ENCODE peak calls at places on chromosome 6, in ten cellular contexts. One of them, this sample, is unnamed.

GRCh38 chr6:148713033-148713738 is 33.6 kb upstream of the UST start:
- DNase-seq in tibial nerve: no peak
- DNase-seq in endothelial cell of umbilical vein: no peak
- DNase-seq in OCI-LY7: no peak
- DNase-seq in adipocyte: no peak
- DNase-seq in fibroblast of lung: no peak
- DNase-seq in neuronal stem cell: no peak
- DNase-seq in mesenchymal stem cell: no peak
- DNase-seq in CD8-positive, alpha-beta memory T cell: no peak
- DNase-seq in SK-N-SH: no peak
- DNase-seq in this sample: no peak

GRCh38 chr6:33577106-33577535 is 3.0 kb downstream of the BAK1 start:
- DNase-seq in tibial nerve: no peak
- DNase-seq in endothelial cell of umbilical vein: no peak
- DNase-seq in OCI-LY7: no peak
- DNase-seq in adipocyte: no peak
- DNase-seq in fibroblast of lung: no peak
- DNase-seq in neuronal stem cell: no peak
- DNase-seq in mesenchymal stem cell: no peak
- DNase-seq in CD8-positive, alpha-beta memory T cell: no peak
- DNase-seq in SK-N-SH: no peak
- DNase-seq in this sample: no peak

GRCh38 chr6:125906158-125906998 is 50.2 kb upstream of the HINT3 start:
- DNase-seq in tibial nerve: no peak
- DNase-seq in endothelial cell of umbilical vein: peak; percentile 65
- DNase-seq in OCI-LY7: peak; percentile 46
- DNase-seq in adipocyte: peak; percentile 58
- DNase-seq in fibroblast of lung: no peak
- DNase-seq in neuronal stem cell: peak; percentile 24
- DNase-seq in mesenchymal stem cell: peak; percentile 38
- DNase-seq in CD8-positive, alpha-beta memory T cell: peak; percentile 18
- DNase-seq in SK-N-SH: peak; percentile 29
- DNase-seq in this sample: no peak

GRCh38 chr6:24646771-24647170 is 780 bp upstream of the KIAA0319 start:
- DNase-seq in tibial nerve: no peak
- DNase-seq in endothelial cell of umbilical vein: no peak
- DNase-seq in OCI-LY7: no peak
- DNase-seq in adipocyte: no peak
- DNase-seq in fibroblast of lung: peak; percentile 71
- DNase-seq in neuronal stem cell: no peak
- DNase-seq in mesenchymal stem cell: no peak
- DNase-seq in CD8-positive, alpha-beta memory T cell: no peak
- DNase-seq in SK-N-SH: no peak
- DNase-seq in this sample: no peak

GRCh38 chr6:2498224-2498623 is 252.5 kb downstream of the MYLK4 start:
- DNase-seq in tibial nerve: no peak
- DNase-seq in endothelial cell of umbilical vein: peak; percentile 63
- DNase-seq in OCI-LY7: no peak
- DNase-seq in adipocyte: no peak
- DNase-seq in fibroblast of lung: peak; percentile 58
- DNase-seq in neuronal stem cell: no peak
- DNase-seq in mesenchymal stem cell: no peak
- DNase-seq in CD8-positive, alpha-beta memory T cell: no peak
- DNase-seq in SK-N-SH: no peak
- DNase-seq in this sample: no peak

GRCh38 chr6:159640322-159640721 is 52.7 kb downstream of the SOD2 start:
- DNase-seq in tibial nerve: no peak
- DNase-seq in endothelial cell of umbilical vein: no peak
- DNase-seq in OCI-LY7: no peak
- DNase-seq in adipocyte: no peak
- DNase-seq in fibroblast of lung: no peak
- DNase-seq in neuronal stem cell: no peak
- DNase-seq in mesenchymal stem cell: no peak
- DNase-seq in CD8-positive, alpha-beta memory T cell: no peak
- DNase-seq in SK-N-SH: no peak
- DNase-seq in this sample: no peak

GRCh38 chr6:90148867-90149266 is 147.8 kb downstream of the BACH2 start:
- DNase-seq in tibial nerve: no peak
- DNase-seq in endothelial cell of umbilical vein: no peak
- DNase-seq in OCI-LY7: no peak
- DNase-seq in adipocyte: no peak
- DNase-seq in fibroblast of lung: no peak
- DNase-seq in neuronal stem cell: no peak
- DNase-seq in mesenchymal stem cell: no peak
- DNase-seq in CD8-positive, alpha-beta memory T cell: no peak
- DNase-seq in SK-N-SH: no peak
- DNase-seq in this sample: no peak

GRCh38 chr6:217048-217659 is 75.1 kb upstream of the DUSP22 start:
- DNase-seq in tibial nerve: no peak
- DNase-seq in endothelial cell of umbilical vein: no peak
- DNase-seq in OCI-LY7: peak; percentile 80
- DNase-seq in adipocyte: no peak
- DNase-seq in fibroblast of lung: no peak
- DNase-seq in neuronal stem cell: no peak
- DNase-seq in mesenchymal stem cell: no peak
- DNase-seq in CD8-positive, alpha-beta memory T cell: no peak
- DNase-seq in SK-N-SH: peak; percentile 66
- DNase-seq in this sample: no peak

GRCh38 chr6:166050559-166050958 is 117.1 kb downstream of the TBXT start:
- DNase-seq in tibial nerve: no peak
- DNase-seq in endothelial cell of umbilical vein: no peak
- DNase-seq in OCI-LY7: no peak
- DNase-seq in adipocyte: no peak
- DNase-seq in fibroblast of lung: no peak
- DNase-seq in neuronal stem cell: no peak
- DNase-seq in mesenchymal stem cell: no peak
- DNase-seq in CD8-positive, alpha-beta memory T cell: no peak
- DNase-seq in SK-N-SH: no peak
- DNase-seq in this sample: no peak

GRCh38 chr6:117542493-117542892 is 59.8 kb downstream of the GOPC start:
- DNase-seq in tibial nerve: no peak
- DNase-seq in endothelial cell of umbilical vein: no peak
- DNase-seq in OCI-LY7: no peak
- DNase-seq in adipocyte: no peak
- DNase-seq in fibroblast of lung: no peak
- DNase-seq in neuronal stem cell: no peak
- DNase-seq in mesenchymal stem cell: no peak
- DNase-seq in CD8-positive, alpha-beta memory T cell: no peak
- DNase-seq in SK-N-SH: no peak
- DNase-seq in this sample: no peak

GRCh38 chr6:157982297-157982579 is 575 bp downstream of the SYNJ2 start:
- DNase-seq in tibial nerve: no peak
- DNase-seq in endothelial cell of umbilical vein: peak; percentile 39
- DNase-seq in OCI-LY7: no peak
- DNase-seq in adipocyte: peak; percentile 70
- DNase-seq in fibroblast of lung: peak; percentile 45
- DNase-seq in neuronal stem cell: peak; percentile 21
- DNase-seq in mesenchymal stem cell: peak; percentile 70
- DNase-seq in CD8-positive, alpha-beta memory T cell: peak; percentile 23
- DNase-seq in SK-N-SH: no peak
- DNase-seq in this sample: no peak

DNA sequence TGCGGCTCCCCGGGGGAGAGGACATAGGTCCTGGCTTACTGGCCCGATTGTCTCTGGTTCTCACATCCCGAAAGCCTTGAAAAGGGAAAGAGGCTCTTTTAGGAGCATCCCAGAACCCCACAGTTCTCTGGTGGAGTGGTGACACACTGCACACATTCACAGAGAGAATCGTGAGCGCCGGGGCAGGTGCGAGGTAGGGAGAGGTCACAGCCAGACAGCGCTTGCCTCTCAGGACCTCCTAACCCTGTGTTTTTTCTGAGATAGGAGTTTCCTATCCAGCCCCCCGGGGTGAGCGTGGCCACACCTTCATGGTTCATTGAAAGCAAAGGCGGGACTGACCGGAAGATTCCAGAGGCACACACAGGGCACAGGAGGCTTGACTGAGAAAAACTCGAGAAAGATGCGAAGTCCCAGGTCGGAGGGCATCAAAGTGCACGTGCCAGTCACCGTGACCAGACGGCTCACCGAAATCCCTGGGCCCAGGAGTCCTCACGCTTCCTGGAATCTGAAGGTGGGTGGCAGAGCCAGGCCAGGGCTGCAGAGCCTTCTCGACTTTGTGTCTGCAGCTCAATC is 46.5 kb upstream of the FRMD1 start:
- DNase-seq in tibial nerve: no peak
- DNase-seq in endothelial cell of umbilical vein: no peak
- DNase-seq in OCI-LY7: no peak
- DNase-seq in adipocyte: no peak
- DNase-seq in fibroblast of lung: no peak
- DNase-seq in neuronal stem cell: no peak
- DNase-seq in mesenchymal stem cell: no peak
- DNase-seq in CD8-positive, alpha-beta memory T cell: no peak
- DNase-seq in SK-N-SH: no peak
- DNase-seq in this sample: no peak
- H3K9me3 ChIP-seq in tibial nerve: no peaks in the 10 kb centered on the region
- H3K9me3 ChIP-seq in endothelial cell of umbilical vein: no peaks in the 10 kb centered on the region
- H3K9me3 ChIP-seq in OCI-LY7: no peaks in the 10 kb centered on the region
- H3K9me3 ChIP-seq in adipocyte: peaks cover 3% of the 10 kb centered on the region
- H3K9me3 ChIP-seq in fibroblast of lung: no peaks in the 10 kb centered on the region
- H3K9me3 ChIP-seq in neuronal stem cell: no peaks in the 10 kb centered on the region
- H3K9me3 ChIP-seq in mesenchymal stem cell: no peaks in the 10 kb centered on the region
- H3K9me3 ChIP-seq in CD8-positive, alpha-beta memory T cell: no peaks in the 10 kb centered on the region
- H3K9me3 ChIP-seq in SK-N-SH: peaks cover 3% of the 10 kb centered on the region
- H3K9me3 ChIP-seq in this sample: no peaks in the 10 kb centered on the region

GRCh38 chr6:137185290-137185689 is 11.8 kb upstream of the IL22RA2 start:
- DNase-seq in tibial nerve: no peak
- DNase-seq in endothelial cell of umbilical vein: no peak
- DNase-seq in OCI-LY7: no peak
- DNase-seq in adipocyte: no peak
- DNase-seq in fibroblast of lung: no peak
- DNase-seq in neuronal stem cell: no peak
- DNase-seq in mesenchymal stem cell: no peak
- DNase-seq in CD8-positive, alpha-beta memory T cell: no peak
- DNase-seq in SK-N-SH: no peak
- DNase-seq in this sample: no peak
- H3K9me3 ChIP-seq in tibial nerve: no peaks in the 10 kb centered on the region
- H3K9me3 ChIP-seq in endothelial cell of umbilical vein: no peaks in the 10 kb centered on the region
- H3K9me3 ChIP-seq in OCI-LY7: peaks cover 56% of the 10 kb centered on the region
- H3K9me3 ChIP-seq in adipocyte: peaks cover 66% of the 10 kb centered on the region
- H3K9me3 ChIP-seq in fibroblast of lung: no peaks in the 10 kb centered on the region
- H3K9me3 ChIP-seq in neuronal stem cell: peaks cover 10% of the 10 kb centered on the region
- H3K9me3 ChIP-seq in mesenchymal stem cell: peaks cover 82% of the 10 kb centered on the region
- H3K9me3 ChIP-seq in CD8-positive, alpha-beta memory T cell: peaks cover 7% of the 10 kb centered on the region
- H3K9me3 ChIP-seq in SK-N-SH: peaks cover 15% of the 10 kb centered on the region
- H3K9me3 ChIP-seq in this sample: peaks cover 2% of the 10 kb centered on the region

GRCh38 chr6:106862858-106863257 is 111.7 kb downstream of the CD24 start:
- DNase-seq in tibial nerve: no peak
- DNase-seq in endothelial cell of umbilical vein: no peak
- DNase-seq in OCI-LY7: no peak
- DNase-seq in adipocyte: no peak
- DNase-seq in fibroblast of lung: no peak
- DNase-seq in neuronal stem cell: no peak
- DNase-seq in mesenchymal stem cell: no peak
- DNase-seq in CD8-positive, alpha-beta memory T cell: no peak
- DNase-seq in SK-N-SH: no peak
- DNase-seq in this sample: no peak

GRCh38 chr6:106856227-106856874 is 118.2 kb downstream of the CD24 start:
- DNase-seq in tibial nerve: no peak
- DNase-seq in endothelial cell of umbilical vein: no peak
- DNase-seq in OCI-LY7: no peak
- DNase-seq in adipocyte: no peak
- DNase-seq in fibroblast of lung: peak; percentile 27
- DNase-seq in neuronal stem cell: no peak
- DNase-seq in mesenchymal stem cell: no peak
- DNase-seq in CD8-positive, alpha-beta memory T cell: no peak
- DNase-seq in SK-N-SH: no peak
- DNase-seq in this sample: no peak

GRCh38 chr6:106857771-106858652 is 116.5 kb downstream of the CD24 start:
- DNase-seq in tibial nerve: no peak
- DNase-seq in endothelial cell of umbilical vein: no peak
- DNase-seq in OCI-LY7: no peak
- DNase-seq in adipocyte: no peak
- DNase-seq in fibroblast of lung: no peak
- DNase-seq in neuronal stem cell: no peak
- DNase-seq in mesenchymal stem cell: no peak
- DNase-seq in CD8-positive, alpha-beta memory T cell: no peak
- DNase-seq in SK-N-SH: no peak
- DNase-seq in this sample: no peak

GRCh38 chr6:106860940-106861339 is 113.6 kb downstream of the CD24 start:
- DNase-seq in tibial nerve: no peak
- DNase-seq in endothelial cell of umbilical vein: no peak
- DNase-seq in OCI-LY7: peak; percentile 45
- DNase-seq in adipocyte: no peak
- DNase-seq in fibroblast of lung: no peak
- DNase-seq in neuronal stem cell: no peak
- DNase-seq in mesenchymal stem cell: no peak
- DNase-seq in CD8-positive, alpha-beta memory T cell: no peak
- DNase-seq in SK-N-SH: no peak
- DNase-seq in this sample: no peak

GRCh38 chr6:106858653-106859092 is 115.9 kb downstream of the CD24 start:
- DNase-seq in tibial nerve: no peak
- DNase-seq in endothelial cell of umbilical vein: no peak
- DNase-seq in OCI-LY7: no peak
- DNase-seq in adipocyte: peak; percentile 9
- DNase-seq in fibroblast of lung: peak; percentile 94
- DNase-seq in neuronal stem cell: no peak
- DNase-seq in mesenchymal stem cell: peak; percentile 6
- DNase-seq in CD8-positive, alpha-beta memory T cell: no peak
- DNase-seq in SK-N-SH: no peak
- DNase-seq in this sample: no peak
- H3K9me3 ChIP-seq in tibial nerve: no peaks in the 10 kb centered on the region
- H3K9me3 ChIP-seq in endothelial cell of umbilical vein: no peaks in the 10 kb centered on the region
- H3K9me3 ChIP-seq in OCI-LY7: peaks cover 22% of the 10 kb centered on the region
- H3K9me3 ChIP-seq in adipocyte: peaks cover 5% of the 10 kb centered on the region
- H3K9me3 ChIP-seq in fibroblast of lung: no peaks in the 10 kb centered on the region
- H3K9me3 ChIP-seq in neuronal stem cell: no peaks in the 10 kb centered on the region
- H3K9me3 ChIP-seq in mesenchymal stem cell: peaks cover 6% of the 10 kb centered on the region
- H3K9me3 ChIP-seq in CD8-positive, alpha-beta memory T cell: no peaks in the 10 kb centered on the region
- H3K9me3 ChIP-seq in SK-N-SH: no peaks in the 10 kb centered on the region
- H3K9me3 ChIP-seq in this sample: no peaks in the 10 kb centered on the region

GRCh38 chr6:18820725-18821124 is 433.6 kb downstream of the RNF144B start:
- DNase-seq in tibial nerve: no peak
- DNase-seq in endothelial cell of umbilical vein: no peak
- DNase-seq in OCI-LY7: no peak
- DNase-seq in adipocyte: no peak
- DNase-seq in fibroblast of lung: no peak
- DNase-seq in neuronal stem cell: no peak
- DNase-seq in mesenchymal stem cell: no peak
- DNase-seq in CD8-positive, alpha-beta memory T cell: no peak
- DNase-seq in SK-N-SH: no peak
- DNase-seq in this sample: no peak

DNA sequence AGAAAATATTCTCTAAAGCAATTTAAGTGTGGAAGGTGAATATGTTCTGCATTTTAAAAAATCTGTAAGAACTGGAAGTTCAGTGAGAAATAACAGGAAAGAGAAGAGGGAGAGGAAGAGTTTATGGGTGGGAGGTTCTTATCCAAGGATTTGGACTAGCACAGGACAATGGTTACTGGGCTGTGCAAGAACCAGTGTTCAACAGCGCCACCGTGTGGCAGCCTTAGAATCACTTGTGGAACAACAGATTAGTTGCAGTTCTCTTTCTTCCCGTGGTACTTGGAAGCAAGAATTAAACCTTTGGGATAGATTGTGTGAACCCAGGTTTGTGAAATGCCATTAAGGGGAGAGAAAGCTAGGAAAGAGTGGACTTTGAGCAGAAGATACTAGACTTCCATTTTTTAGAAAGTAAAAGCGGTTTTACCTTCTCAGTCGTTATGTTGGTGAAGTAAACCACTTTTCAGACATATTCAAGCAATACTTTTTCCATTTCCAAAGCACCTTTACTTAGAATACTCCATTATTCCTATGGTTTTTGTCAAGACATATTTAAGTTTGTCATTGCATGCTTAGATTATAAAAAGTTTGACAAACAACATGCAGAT is 436.7 kb downstream of the RNF144B start:
- DNase-seq in tibial nerve: no peak
- DNase-seq in endothelial cell of umbilical vein: peak; percentile 7
- DNase-seq in OCI-LY7: peak; percentile 77
- DNase-seq in adipocyte: peak; percentile 3
- DNase-seq in fibroblast of lung: peak; percentile 1
- DNase-seq in neuronal stem cell: no peak
- DNase-seq in mesenchymal stem cell: peak; percentile 17
- DNase-seq in CD8-positive, alpha-beta memory T cell: no peak
- DNase-seq in SK-N-SH: peak; percentile 3
- DNase-seq in this sample: no peak
- H3K9me3 ChIP-seq in tibial nerve: no peaks in the 10 kb centered on the region
- H3K9me3 ChIP-seq in endothelial cell of umbilical vein: peaks cover 2% of the 10 kb centered on the region
- H3K9me3 ChIP-seq in OCI-LY7: peaks cover 15% of the 10 kb centered on the region
- H3K9me3 ChIP-seq in adipocyte: peaks cover 49% of the 10 kb centered on the region
- H3K9me3 ChIP-seq in fibroblast of lung: no peaks in the 10 kb centered on the region
- H3K9me3 ChIP-seq in neuronal stem cell: peaks cover 13% of the 10 kb centered on the region
- H3K9me3 ChIP-seq in mesenchymal stem cell: peaks cover 62% of the 10 kb centered on the region
- H3K9me3 ChIP-seq in CD8-positive, alpha-beta memory T cell: no peaks in the 10 kb centered on the region
- H3K9me3 ChIP-seq in SK-N-SH: peaks cover 7% of the 10 kb centered on the region
- H3K9me3 ChIP-seq in this sample: peaks cover 7% of the 10 kb centered on the region